ENCODE peak calls at places on chromosomes 7 and 10, in nine cellular contexts. D is hepatocyte; C is upper lobe of left lung; E is heart right ventricle; N is uterus; P is CD4-positive, alpha-beta T cell; K is Karpas-422; X is psoas muscle; M is left lung. L is an unnamed sample.
A peak's percentile ranks its signal among the peaks of the same experiment; 100 is the strongest.

GRCh38 chr7:38781991-38782390 is 127.0 kb downstream of the VPS41 start:
- DNase-seq in D (no peak), C (no peak), E (no peak), N (no peak), P (no peak), K (peak; percentile 33), X (no peak), M (no peak), L (no peak)

GRCh38 chr7:150857276-150858055 is 5.1 kb downstream of the AOC1 start:
- DNase-seq in D (no peak), C (peak; percentile 65), E (no peak), N (no peak), P (no peak), K (no peak), X (no peak), M (no peak), L (no peak)

GRCh38 chr10:35356725-35357092 is 20.4 kb downstream of the CCNY start:
- DNase-seq in D (no peak), C (no peak), E (no peak), N (no peak), P (no peak), K (no peak), X (no peak), M (no peak), L (no peak)

GRCh38 chr10:30999084-30999712 is 32.5 kb downstream of the ZNF438 start:
- DNase-seq in D (peak; percentile 43), C (no peak), E (peak; percentile 38), N (no peak), P (no peak), K (no peak), X (peak; percentile 48), M (peak; percentile 51), L (no peak)

GRCh38 chr10:45464958-45465567 is 91.0 kb downstream of the ALOX5 start:
- DNase-seq in D (peak; percentile 87), C (peak; percentile 83), E (peak; percentile 81), N (peak; percentile 56), P (peak; percentile 63), K (peak; percentile 94), X (peak; percentile 87), M (peak; percentile 77), L (peak; percentile 63)

GRCh38 chr7:129665013-129665401 is 53.5 kb downstream of the NRF1 start:
- DNase-seq in D (peak; percentile 40), C (no peak), E (no peak), N (no peak), P (no peak), K (no peak), X (no peak), M (peak; percentile 72), L (no peak)

GRCh38 chr10:4266387-4267083 is 481.5 kb upstream of the KLF6 start:
- DNase-seq in D (no peak), C (no peak), E (no peak), N (no peak), P (no peak), K (no peak), X (no peak), M (no peak), L (no peak)

GRCh38 chr7:103573479-103574058 is 127.6 kb upstream of the SLC26A5 start:
- DNase-seq in D (peak; percentile 25), C (no peak), E (no peak), N (no peak), P (no peak), K (peak; percentile 76), X (no peak), M (no peak), L (no peak)

GRCh38 chr7:99407849-99408346 is 499 bp downstream of the PDAP1 start:
- DNase-seq in D (peak; percentile 78), C (peak; percentile 86), E (peak; percentile 52), N (peak; percentile 72), P (no peak), K (peak; percentile 62), X (peak; percentile 87), M (peak; percentile 55), L (no peak)

GRCh38 chr7:48424731-48425130 is 253.5 kb downstream of the ABCA13 start:
- DNase-seq in D (peak; percentile 44), C (no peak), E (no peak), N (no peak), P (no peak), K (peak; percentile 81), X (no peak), M (no peak), L (no peak)

DNA sequence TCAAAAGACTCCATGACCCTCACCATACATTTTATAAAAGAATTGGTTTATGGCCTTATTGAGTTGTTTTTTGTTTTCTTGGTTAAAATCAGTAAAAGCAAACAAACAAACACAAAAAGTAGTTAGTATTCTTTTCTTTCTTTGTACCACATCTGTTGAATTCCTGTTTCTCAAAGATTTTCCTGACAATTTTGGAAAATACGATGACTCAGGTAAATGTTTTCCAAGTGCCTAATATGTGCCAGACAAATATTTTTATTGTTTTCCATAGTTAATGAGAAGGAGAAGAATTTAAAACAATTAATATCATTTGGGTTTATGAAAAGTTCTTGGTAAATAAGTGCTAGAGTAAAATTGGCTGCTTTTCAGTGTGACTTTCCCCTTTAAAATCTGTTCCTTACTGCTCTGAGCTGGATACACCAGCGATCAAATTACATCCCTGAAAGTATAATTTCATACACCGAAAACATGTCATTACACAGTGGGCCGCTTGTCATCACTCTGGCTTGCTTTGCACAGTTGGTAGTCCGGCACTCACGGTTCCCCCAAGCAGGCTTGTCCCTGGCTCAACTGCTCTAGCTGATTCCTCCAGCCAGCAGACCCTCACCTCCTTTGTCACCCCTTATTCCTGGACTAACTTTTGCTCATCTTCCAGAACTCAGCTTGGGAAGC is 80.5 kb downstream of the TBXAS1 start:
- DNase-seq in D (no peak), C (no peak), E (no peak), N (no peak), P (no peak), K (no peak), X (no peak), M (no peak), L (no peak)
- H3K27ac ChIP-seq in D (no peak overlapping the region), C (no peak overlapping the region), E (no peak overlapping the region), N (no peak overlapping the region), P (no peak overlapping the region), K (no peak overlapping the region), X (no peak overlapping the region), M (no peak overlapping the region), L (no peak overlapping the region)

DNA sequence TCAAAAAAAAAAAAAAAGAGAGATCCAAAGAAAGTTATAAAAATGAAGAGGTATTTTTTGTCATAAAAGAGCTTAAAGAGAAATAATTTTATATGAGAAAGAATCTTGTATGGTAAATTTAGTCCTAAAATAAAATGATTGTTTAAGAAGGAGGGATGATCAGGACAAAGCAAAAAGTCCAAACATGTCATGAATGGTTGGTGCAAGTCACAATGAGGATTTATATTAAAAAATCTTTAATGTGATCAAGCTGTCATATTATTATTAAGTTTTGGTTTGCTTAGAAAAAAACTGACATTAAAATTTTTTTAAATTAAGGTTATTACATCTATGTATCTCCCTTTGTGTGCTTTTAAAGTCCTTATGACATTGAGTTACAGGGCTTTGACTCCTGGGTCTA is 220.4 kb downstream of the TMEM26 start:
- DNase-seq in D (no peak), C (no peak), E (no peak), N (no peak), P (no peak), K (no peak), X (no peak), M (no peak), L (no peak)
- H3K27ac ChIP-seq in D (no peak overlapping the region), C (no peak overlapping the region), E (no peak overlapping the region), N (no peak overlapping the region), P (no peak overlapping the region), K (no peak overlapping the region), X (no peak overlapping the region), M (no peak overlapping the region), L (no peak overlapping the region)

DNA sequence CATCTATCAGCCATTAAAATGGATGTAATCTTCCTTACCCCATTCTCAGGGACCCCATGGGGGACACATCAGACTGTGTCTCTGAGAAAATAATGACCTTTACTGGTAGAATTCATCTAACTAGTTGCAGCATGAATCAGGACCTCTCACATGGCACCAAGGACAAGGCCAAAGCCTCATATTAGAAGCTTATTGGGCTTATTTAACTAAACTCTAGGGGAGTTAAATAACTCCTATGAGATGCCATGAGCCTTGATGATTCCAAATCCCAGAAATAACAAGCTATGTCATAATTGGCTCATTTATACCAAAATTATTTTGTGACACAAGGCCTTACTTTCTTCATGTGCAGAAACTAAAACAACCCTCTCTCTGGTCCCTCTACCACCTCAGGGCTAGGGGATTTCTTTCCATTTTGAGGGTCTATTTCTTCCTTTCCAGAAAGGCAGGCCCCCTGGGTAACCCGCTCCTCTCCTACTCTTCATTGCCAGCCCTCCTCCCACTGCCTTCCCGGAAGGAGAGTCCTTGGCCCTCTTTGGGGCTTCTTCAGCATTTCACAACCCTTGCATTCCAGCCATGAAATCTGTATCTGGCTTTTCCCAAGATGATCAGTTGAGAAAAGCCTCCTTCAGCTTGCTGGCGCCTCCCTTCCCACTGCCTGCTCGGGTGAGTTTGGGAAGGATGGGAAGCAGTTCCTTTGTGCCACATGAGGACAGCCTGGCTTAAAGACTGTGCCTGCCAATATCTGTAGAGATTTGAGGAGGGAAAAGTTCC is 41.8 kb upstream of the TRIM8 start:
- DNase-seq in D (peak; percentile 32), C (no peak), E (no peak), N (peak; percentile 62), P (no peak), K (no peak), X (peak; percentile 75), M (no peak), L (no peak)
- H3K27ac ChIP-seq in D (peak overlapping the region; percentile 76), C (peak overlapping the region; percentile 82), E (peak overlapping the region; percentile 38), N (peak overlapping the region; percentile 58), P (no peak overlapping the region), K (no peak overlapping the region), X (peak overlapping the region; percentile 89), M (peak overlapping the region; percentile 63), L (no peak overlapping the region)

GRCh38 chr10:122267849-122268737 is 3.0 kb upstream of the BTBD16 start:
- DNase-seq in D (peak; percentile 71), C (peak; percentile 44), E (no peak), N (peak; percentile 33), P (peak; percentile 23), K (peak; percentile 79), X (no peak), M (no peak), L (no peak)

GRCh38 chr10:122264442-122264841 is 6.7 kb upstream of the BTBD16 start:
- DNase-seq in D (peak; percentile 23), C (no peak), E (no peak), N (no peak), P (no peak), K (no peak), X (no peak), M (no peak), L (no peak)

GRCh38 chr10:122263971-122264370 is 7.1 kb upstream of the BTBD16 start:
- DNase-seq in D (peak; percentile 44), C (no peak), E (no peak), N (no peak), P (no peak), K (no peak), X (no peak), M (no peak), L (no peak)

GRCh38 chr10:122265896-122266295 is 5.2 kb upstream of the BTBD16 start:
- DNase-seq in D (no peak), C (no peak), E (no peak), N (no peak), P (no peak), K (no peak), X (no peak), M (no peak), L (no peak)

DNA sequence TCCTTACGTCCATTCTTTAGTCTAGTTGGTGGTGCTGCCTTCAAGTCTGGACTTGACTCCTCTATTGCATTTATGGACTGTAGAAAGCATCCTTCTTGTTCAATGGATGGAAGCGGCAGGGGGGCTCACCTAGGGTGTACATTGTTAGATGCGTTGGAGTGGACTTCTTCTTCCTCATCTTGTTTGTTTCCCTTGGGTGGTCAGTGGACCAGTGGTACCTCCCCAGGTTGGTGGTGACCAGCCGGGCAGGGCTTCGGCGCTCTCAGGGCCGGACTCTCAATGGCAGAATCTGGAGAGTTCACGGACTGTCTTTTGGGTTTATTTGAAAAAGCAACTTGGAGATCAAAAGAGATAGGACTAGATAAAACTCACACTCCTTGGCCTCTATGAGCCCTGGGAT is 6.2 kb upstream of the BTBD16 start:
- DNase-seq in D (no peak), C (no peak), E (no peak), N (no peak), P (no peak), K (no peak), X (no peak), M (no peak), L (no peak)
- H3K27ac ChIP-seq in D (peak overlapping the region; percentile 59), C (no peak overlapping the region), E (no peak overlapping the region), N (no peak overlapping the region), P (no peak overlapping the region), K (no peak overlapping the region), X (no peak overlapping the region), M (no peak overlapping the region), L (no peak overlapping the region)

L was measured in substantia nigra.